ENCODE peak calls at places on chromosome 20, in eight cellular contexts. R is cardiac fibroblast; I is pulmonary artery endothelial cell; X is DMS153; N is activated T-helper 1 cell treated with anti-CD3 and anti-CD28 coated beads, Interleukin-2, amount 50 U/mL, for 16 hours; Y is HEK293T; O is NCI-H1105; H is T1000. F is an unnamed sample.

GRCh38 chr20:53581444-53582311 is 12.0 kb downstream of the ZNF217 start:
- DNase-seq in R (no peak), I (no peak), X (no peak), N (no peak), Y (no peak), O (no peak), H (no peak), F (no peak)

GRCh38 chr20:50826121-50826520 is 31.3 kb downstream of the BCAS4 start:
- DNase-seq in R (no peak), I (no peak), X (no peak), N (no peak), Y (no peak), O (no peak), H (no peak), F (no peak)

GRCh38 chr20:1415667-1416468 is 23.0 kb upstream of the FKBP1A start:
- DNase-seq in R (peak), I (no peak), X (no peak), N (no peak), Y (no peak), O (no peak), H (peak), F (no peak)

GRCh38 chr20:43824699-43825402 is 89.8 kb upstream of the TOX2 start:
- DNase-seq in R (peak), I (no peak), X (peak), N (no peak), Y (no peak), O (peak), H (no peak), F (no peak)

GRCh38 chr20:34891166-34892062 is 15.0 kb downstream of the ACSS2 start:
- DNase-seq in R (peak), I (no peak), X (no peak), N (no peak), Y (no peak), O (no peak), H (no peak), F (no peak)

GRCh38 chr20:37989601-37990001 is 43.7 kb downstream of the TTI1 start:
- DNase-seq in R (peak), I (no peak), X (no peak), N (no peak), Y (no peak), O (no peak), H (no peak), F (no peak)

GRCh38 chr20:13212750-13213149 is 8.3 kb upstream of the ISM1 start:
- DNase-seq in R (no peak), I (no peak), X (no peak), N (no peak), Y (no peak), O (no peak), H (no peak), F (no peak)

GRCh38 chr20:17084909-17085308 is 141.9 kb upstream of the PCSK2 start:
- DNase-seq in R (no peak), I (no peak), X (no peak), N (no peak), Y (no peak), O (no peak), H (no peak), F (no peak)

GRCh38 chr20:35240914-35241293 is 14.4 kb downstream of the MMP24 start:
- DNase-seq in R (no peak), I (no peak), X (no peak), N (no peak), Y (no peak), O (no peak), H (no peak), F (no peak)

GRCh38 chr20:3563548-3564177 is 92.8 kb downstream of the ATRN start:
- DNase-seq in R (peak), I (no peak), X (no peak), N (no peak), Y (peak), O (peak), H (no peak), F (no peak)

GRCh38 chr20:3613821-3614440 is 49.3 kb downstream of the GFRA4 start:
- DNase-seq in R (no peak), I (no peak), X (no peak), N (no peak), Y (no peak), O (no peak), H (no peak), F (no peak)

GRCh38 chr20:46308258-46309157 is at the start of gene CDH22:
- DNase-seq in R (peak), I (no peak), X (no peak), N (no peak), Y (peak), O (peak), H (no peak), F (no peak)

GRCh38 chr20:873875-874607 is 40.5 kb downstream of the FAM110A start:
- DNase-seq in R (no peak), I (no peak), X (no peak), N (no peak), Y (no peak), O (no peak), H (no peak), F (no peak)

GRCh38 chr20:23937303-23938117 is 51.1 kb downstream of the GGTLC1 start:
- DNase-seq in R (peak), I (peak), X (peak), N (no peak), Y (peak), O (peak), H (no peak), F (peak)

GRCh38 chr20:40945754-40946451 is 82.7 kb upstream of the TOP1 start:
- DNase-seq in R (peak), I (peak), X (no peak), N (no peak), Y (peak), O (peak), H (no peak), F (no peak)

GRCh38 chr20:51767867-51768758 is at the start of gene ATP9A:
- DNase-seq in R (peak), I (no peak), X (no peak), N (no peak), Y (peak), O (peak), H (no peak), F (no peak)

GRCh38 chr20:47030271-47030810 is 135.7 kb downstream of the EYA2 start:
- DNase-seq in R (no peak), I (no peak), X (no peak), N (no peak), Y (no peak), O (no peak), H (no peak), F (no peak)

GRCh38 chr20:881051-881820 is 34.9 kb downstream of the ANGPT4 start:
- DNase-seq in R (peak), I (peak), X (no peak), N (no peak), Y (no peak), O (no peak), H (no peak), F (no peak)

GRCh38 chr20:57198359-57199072 is 67.9 kb downstream of the BMP7 start:
- DNase-seq in R (no peak), I (no peak), X (no peak), N (no peak), Y (no peak), O (no peak), H (no peak), F (no peak)

GRCh38 chr20:854601-855000 is 21.1 kb downstream of the FAM110A start:
- DNase-seq in R (no peak), I (no peak), X (no peak), N (no peak), Y (no peak), O (no peak), H (no peak), F (no peak)

GRCh38 chr20:62219101-62219991 is 732 bp downstream of the HRH3 start:
- DNase-seq in R (peak), I (no peak), X (no peak), N (no peak), Y (no peak), O (peak), H (no peak), F (no peak)

GRCh38 chr20:63534831-63535651 is 2.1 kb downstream of the PTK6 start:
- DNase-seq in R (no peak), I (no peak), X (no peak), N (no peak), Y (no peak), O (no peak), H (no peak), F (no peak)

GRCh38 chr20:46994341-46994740 is 99.7 kb downstream of the EYA2 start:
- DNase-seq in R (no peak), I (no peak), X (peak), N (no peak), Y (no peak), O (no peak), H (no peak), F (no peak)

GRCh38 chr20:63441136-63441776 is 31.2 kb downstream of the KCNQ2 start:
- DNase-seq in R (no peak), I (no peak), X (no peak), N (no peak), Y (no peak), O (no peak), H (no peak), F (no peak)

GRCh38 chr20:37471741-37472235 is 49.3 kb upstream of the NNAT start:
- DNase-seq in R (no peak), I (no peak), X (no peak), N (no peak), Y (no peak), O (no peak), H (no peak), F (no peak)

GRCh38 chr20:23335521-23335920 is 15.1 kb upstream of the NXT1 start:
- DNase-seq in R (no peak), I (no peak), X (no peak), N (no peak), Y (no peak), O (no peak), H (no peak), F (no peak)

GRCh38 chr20:8082025-8082424 is 50.0 kb upstream of the PLCB1 start:
- DNase-seq in R (peak), I (no peak), X (no peak), N (no peak), Y (peak), O (no peak), H (no peak), F (no peak)

GRCh38 chr20:542777-543368 is 717 bp downstream of the CSNK2A1 start:
- DNase-seq in R (no peak), I (no peak), X (no peak), N (no peak), Y (peak), O (peak), H (no peak), F (no peak)

GRCh38 chr20:13863244-13863643 is 78.4 kb downstream of the NDUFAF5 start:
- DNase-seq in R (no peak), I (no peak), X (no peak), N (no peak), Y (no peak), O (no peak), H (no peak), F (no peak)

GRCh38 chr20:63968928-63969760 is 586 bp downstream of the ZNF512B start:
- DNase-seq in R (no peak), I (no peak), X (no peak), N (no peak), Y (peak), O (no peak), H (no peak), F (no peak)

GRCh38 chr20:62768815-62769287 is 27.4 kb upstream of the MRGBP start:
- DNase-seq in R (no peak), I (no peak), X (no peak), N (no peak), Y (no peak), O (no peak), H (no peak), F (no peak)

GRCh38 chr20:54688476-54688875 is 213.1 kb downstream of the DOK5 start:
- DNase-seq in R (no peak), I (no peak), X (no peak), N (no peak), Y (no peak), O (no peak), H (no peak), F (no peak)

GRCh38 chr20:63183422-63184146 is 32.3 kb downstream of the YTHDF1 start:
- DNase-seq in R (peak), I (no peak), X (no peak), N (peak), Y (peak), O (no peak), H (no peak), F (no peak)

GRCh38 chr20:11716239-11716944 is 201.3 kb upstream of the BTBD3 start:
- DNase-seq in R (peak), I (no peak), X (peak), N (no peak), Y (peak), O (no peak), H (peak), F (peak)

GRCh38 chr20:63835031-63835858 is 4.2 kb upstream of the ZBTB46 start:
- DNase-seq in R (peak), I (peak), X (peak), N (no peak), Y (peak), O (no peak), H (peak), F (peak)

GRCh38 chr20:32894711-32895355 is 36.1 kb downstream of the EFCAB8 start:
- DNase-seq in R (no peak), I (no peak), X (no peak), N (no peak), Y (no peak), O (no peak), H (no peak), F (no peak)

GRCh38 chr20:20247234-20247633 is 120.7 kb upstream of the INSM1 start:
- DNase-seq in R (no peak), I (no peak), X (no peak), N (no peak), Y (no peak), O (no peak), H (no peak), F (no peak)

GRCh38 chr20:10352934-10353866 is 80.8 kb downstream of the MKKS start:
- DNase-seq in R (peak), I (peak), X (no peak), N (no peak), Y (no peak), O (no peak), H (no peak), F (no peak)

F was measured in SHP77 treated with DMSO at 0.1 percent for 48 hours.